ENCODE peak calls at places on chromosome 17, in four cellular contexts. O, N, F and M are unnamed samples.

GRCh38 chr17:35373532-35373983 is at the start of gene SLFN11:
- DNase-seq in O (peak; percentile 53), F (no peak), N (peak; percentile 99), M (peak; percentile 52)

GRCh38 chr17:38815576-38816193 is 9.4 kb downstream of the CWC25 start:
- DNase-seq in N (peak; percentile 86), F (no peak), O (peak; percentile 11), M (no peak)

GRCh38 chr17:42303694-42304093 is 15.4 kb downstream of the STAT5A start:
- DNase-seq in F (no peak), O (no peak), N (no peak), M (no peak)

GRCh38 chr17:41519501-41520224 is 973 bp upstream of the KRT15 start:
- DNase-seq in O (peak; percentile 58), F (peak; percentile 83), N (no peak), M (no peak)

GRCh38 chr17:68906638-68907037 is 48.6 kb downstream of the ABCA8 start:
- DNase-seq in N (peak; percentile 26), O (peak; percentile 66), F (no peak), M (peak; percentile 32)

GRCh38 chr17:68863091-68863652 is 92.0 kb downstream of the ABCA8 start:
- DNase-seq in N (no peak), O (no peak), F (no peak), M (no peak)

GRCh38 chr17:40309031-40309937 is at the start of gene RARA:
- DNase-seq in O (no peak), N (peak; percentile 64), F (peak; percentile 54), M (peak; percentile 83)

GRCh38 chr17:65463242-65463641 is 98.2 kb downstream of the AXIN2 start:
- DNase-seq in N (peak; percentile 35), F (peak; percentile 95), O (no peak), M (no peak)

GRCh38 chr17:34318474-34318873 is 761 bp upstream of the CCL8 start:
- DNase-seq in N (no peak), O (peak; percentile 1), F (no peak), M (peak; percentile 21)

GRCh38 chr17:74210191-74211140 is 2.9 kb upstream of the TTYH2 start:
- DNase-seq in O (peak; percentile 80), N (peak; percentile 74), F (peak; percentile 62), M (peak; percentile 67)

GRCh38 chr17:74212262-74212912 is 984 bp upstream of the TTYH2 start:
- DNase-seq in O (peak; percentile 33), N (peak; percentile 63), F (no peak), M (peak; percentile 34)

GRCh38 chr17:74211929-74212261 is 1.5 kb upstream of the TTYH2 start:
- DNase-seq in F (no peak), O (no peak), N (peak; percentile 29), M (no peak)

GRCh38 chr17:74212913-74213791 is at the start of gene TTYH2:
- DNase-seq in O (peak; percentile 93), F (peak; percentile 70), N (peak; percentile 95), M (peak; percentile 89)

DNA sequence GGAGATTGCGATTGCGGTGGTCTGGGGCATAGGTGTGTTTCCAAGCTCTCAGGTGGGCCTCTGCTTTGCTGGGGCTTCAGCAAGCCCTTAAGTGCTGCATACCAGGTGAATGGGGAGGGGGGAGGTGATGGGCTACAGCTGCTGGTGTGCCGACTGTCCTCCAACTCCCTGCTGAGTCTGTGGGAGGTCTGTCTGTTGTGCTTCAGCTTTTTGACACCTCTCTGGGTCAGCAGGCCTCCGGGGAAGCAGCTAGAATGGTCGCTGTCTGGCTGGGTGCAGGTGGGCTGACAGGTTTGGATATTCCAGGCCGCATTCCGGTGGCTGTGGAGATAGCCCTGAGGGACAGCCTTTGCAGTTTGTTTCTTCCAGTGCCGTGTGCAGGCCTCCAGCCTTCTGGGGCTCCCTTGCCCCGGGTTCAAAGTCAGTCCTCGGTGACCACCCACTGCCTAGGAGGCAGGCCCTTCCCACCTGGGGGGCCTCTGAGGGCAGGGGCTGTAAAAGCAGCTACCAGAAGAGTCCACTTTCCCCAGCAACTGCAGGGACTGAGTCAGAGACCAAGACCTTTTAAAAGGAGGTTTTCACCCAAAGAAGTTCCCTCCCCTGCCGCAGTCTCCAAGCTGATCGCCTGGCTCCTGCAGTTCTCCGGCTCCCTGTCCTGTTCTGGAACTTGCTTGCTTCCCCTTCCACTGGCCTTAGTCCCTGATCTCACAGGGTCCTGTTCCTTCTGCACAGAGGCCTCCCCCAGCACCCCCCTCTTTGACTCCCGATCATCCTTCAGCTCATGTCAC is 2.0 kb upstream of the TTYH2 start:
- DNase-seq in F (no peak), O (peak; percentile 28), N (peak; percentile 36), M (peak; percentile 40)
- H3F3A ChIP-seq in F (peaks cover 65% of the 10 kb centered on the region), O (peaks cover 20% of the 10 kb centered on the region), N (peaks cover 52% of the 10 kb centered on the region), M (peaks cover 64% of the 10 kb centered on the region)

GRCh38 chr17:77456271-77456950 is 315.6 kb downstream of the SEC14L1 start:
- DNase-seq in N (no peak), F (no peak), O (no peak), M (no peak)

GRCh38 chr17:77457572-77458201 is 316.9 kb downstream of the SEC14L1 start:
- DNase-seq in F (no peak), N (no peak), O (no peak), M (no peak)

GRCh38 chr17:77456951-77457548 is 316.3 kb downstream of the SEC14L1 start:
- DNase-seq in N (no peak), F (no peak), O (no peak), M (no peak)

GRCh38 chr17:77459018-77459755 is 318.4 kb downstream of the SEC14L1 start:
- DNase-seq in O (no peak), N (no peak), F (no peak), M (no peak)

DNA sequence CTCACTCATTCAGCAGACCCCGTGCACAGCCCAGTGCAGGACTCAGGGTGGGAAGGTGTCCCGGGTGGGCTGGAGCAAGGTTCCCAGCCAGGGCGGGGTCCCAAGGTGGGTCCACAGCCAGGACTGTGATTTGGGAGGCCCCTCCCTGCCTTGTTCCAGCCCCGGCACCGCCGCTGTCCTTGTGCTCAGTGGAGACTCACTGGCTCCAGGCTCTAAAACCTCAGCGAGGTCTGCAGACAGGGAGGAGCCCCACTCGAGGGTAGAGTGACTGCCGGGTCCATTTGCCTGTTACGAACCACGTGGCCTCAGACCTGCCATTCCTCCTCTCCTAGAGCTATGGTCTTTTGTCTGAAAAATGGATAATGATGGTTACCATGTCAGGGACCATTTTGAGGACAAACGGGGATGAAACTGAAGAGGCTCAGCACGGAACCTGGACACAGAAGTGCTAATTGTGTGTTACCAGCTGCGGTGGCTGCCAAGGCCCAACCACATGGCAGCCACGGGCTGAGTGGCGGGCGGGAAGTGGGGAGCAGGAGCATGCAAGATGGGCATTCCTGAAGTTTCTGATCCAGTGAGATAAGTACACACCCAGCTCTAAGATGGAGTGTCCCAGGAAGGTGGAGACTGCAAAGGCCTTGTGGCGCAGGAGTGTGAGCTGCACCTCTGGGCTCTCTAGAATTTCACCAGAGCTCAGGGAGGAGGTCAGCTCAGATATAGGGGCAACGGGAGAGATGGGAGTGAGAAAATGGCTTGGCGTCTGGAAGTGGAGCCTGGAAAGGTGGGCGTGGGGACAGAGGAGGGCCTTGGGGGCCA is 317.6 kb downstream of the SEC14L1 start:
- DNase-seq in O (no peak), N (no peak), F (no peak), M (no peak)
- H3K4me3 ChIP-seq in O (no peak overlapping the region), N (no peak overlapping the region), F (no peak overlapping the region), M (no peak overlapping the region)

DNA sequence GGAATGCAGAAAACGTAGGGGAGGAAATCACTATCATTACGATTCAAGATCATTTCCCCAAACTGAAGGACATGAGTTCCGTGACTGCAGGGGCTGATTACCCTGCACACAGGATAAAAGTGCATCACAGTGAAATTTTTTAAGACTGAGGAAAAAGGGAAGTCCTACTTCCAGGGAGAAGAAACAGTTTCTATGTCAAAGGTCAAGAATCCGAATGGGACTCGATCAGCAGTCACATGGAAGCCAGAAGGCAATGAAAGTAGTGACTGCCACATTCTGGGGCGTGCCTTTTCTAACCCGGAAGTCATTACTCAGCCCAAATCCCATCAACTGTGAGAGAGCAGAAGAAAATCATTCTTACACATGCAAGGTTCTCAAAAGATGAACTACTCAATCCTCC is 12.1 kb downstream of the ZZEF1 start:
- DNase-seq in N (peak; percentile 79), O (no peak), F (no peak), M (no peak)
- H3K27ac ChIP-seq in N (peak overlapping the region; percentile 67), O (no peak overlapping the region), F (no peak overlapping the region), M (no peak overlapping the region)

GRCh38 chr17:57993471-57994365 is 5.7 kb upstream of the VEZF1 start:
- DNase-seq in N (no peak), F (no peak), O (no peak), M (peak; percentile 61)
- H3F3A ChIP-seq in N (peaks cover 92% of the 10 kb centered on the region), F (peaks cover 80% of the 10 kb centered on the region), O (peaks cover 39% of the 10 kb centered on the region), M (peaks cover 96% of the 10 kb centered on the region)

GRCh38 chr17:28746611-28747045 is 2.8 kb downstream of the TRAF4 start:
- DNase-seq in F (peak; percentile 95), O (peak; percentile 74), N (no peak), M (peak; percentile 63)
- H3K4me3 ChIP-seq in F (peak overlapping the region; percentile 97), O (peak overlapping the region; percentile 89), N (no peak overlapping the region), M (peak overlapping the region; percentile 78)

GRCh38 chr17:2901582-2901981 is 105.3 kb downstream of the RAP1GAP2 start:
- DNase-seq in O (no peak), F (no peak), N (no peak), M (no peak)

GRCh38 chr17:2899911-2900310 is 103.7 kb downstream of the RAP1GAP2 start:
- DNase-seq in N (no peak), F (no peak), O (no peak), M (no peak)

GRCh38 chr17:2900842-2901241 is 104.6 kb downstream of the RAP1GAP2 start:
- DNase-seq in N (no peak), O (no peak), F (no peak), M (no peak)

GRCh38 chr17:2897605-2898004 is 101.4 kb downstream of the RAP1GAP2 start:
- DNase-seq in O (no peak), N (no peak), F (no peak), M (no peak)

DNA sequence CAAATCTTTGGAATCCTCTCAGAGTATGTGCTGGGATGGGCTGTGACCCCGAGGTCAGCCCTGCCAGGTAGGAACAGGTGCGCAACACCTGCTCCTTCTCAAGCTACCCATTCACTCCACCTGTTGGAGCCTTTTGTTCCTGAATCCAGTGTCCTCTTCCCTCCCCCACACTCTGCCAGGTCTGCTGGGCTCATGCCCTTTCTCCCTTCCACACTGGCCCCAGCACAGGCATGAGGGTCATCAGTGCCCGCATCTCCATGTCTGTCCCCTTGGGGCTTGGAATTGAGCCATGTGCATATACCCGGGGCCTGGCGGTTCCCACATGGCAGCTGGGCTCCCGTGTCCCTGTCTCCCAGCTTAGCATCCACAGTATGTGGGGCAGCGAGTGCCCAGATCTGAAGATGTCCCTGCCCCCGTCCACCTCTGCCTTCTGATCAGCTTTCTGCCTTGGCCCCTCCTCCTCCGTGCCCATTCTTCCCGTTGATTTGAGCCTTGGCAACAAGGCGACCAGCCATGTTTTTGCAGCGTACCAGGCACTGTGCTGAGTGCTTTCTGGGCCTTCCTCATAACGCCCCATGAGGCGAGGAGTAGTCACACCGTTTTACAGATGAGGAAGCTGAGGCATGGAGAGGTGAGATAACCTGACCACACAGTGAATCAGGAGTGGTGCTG is 102.2 kb downstream of the RAP1GAP2 start:
- DNase-seq in F (no peak), N (no peak), O (no peak), M (no peak)
- H3K27ac ChIP-seq in F (no peak overlapping the region), N (no peak overlapping the region), O (no peak overlapping the region), M (no peak overlapping the region)

GRCh38 chr17:70183508-70183907 is 14.2 kb downstream of the KCNJ2 start:
- DNase-seq in F (no peak), O (no peak), N (no peak), M (no peak)
- H3F3A ChIP-seq in F (no peaks in the 10 kb centered on the region), O (no peaks in the 10 kb centered on the region), N (peaks cover 11% of the 10 kb centered on the region), M (no peaks in the 10 kb centered on the region)

GRCh38 chr17:7845359-7846062 is 9.4 kb upstream of the TMEM88 start:
- DNase-seq in N (no peak), O (no peak), F (no peak), M (no peak)
- H3K4me3 ChIP-seq in N (peak overlapping the region; percentile 79), O (peak overlapping the region; percentile 84), F (peak overlapping the region; percentile 93), M (peak overlapping the region; percentile 76)